ENCODE peak calls at places on chromosomes 1 and 21, in seven cellular contexts. P is K562, R is SK-N-SH, K is H1, V is GM12878, T is A549, Z is HepG2. J is an unnamed sample.

GRCh38 chr1:42979888-42980800 is 21.5 kb upstream of the SLC2A1 start:
- DNase-seq in V (no peak), Z (peak), T (no peak), R (no peak), P (no peak), K (no peak), J (no peak)

GRCh38 chr1:16145030-16145987 is 10.6 kb downstream of the EPHA2 start:
- DNase-seq in V (no peak), T (peak), P (peak), Z (peak), K (peak), R (no peak), J (peak)

GRCh38 chr1:233244183-233244582 is 51.3 kb downstream of the PCNX2 start:
- DNase-seq in T (peak), V (no peak), P (no peak), Z (peak), R (no peak), K (no peak), J (peak)

GRCh38 chr1:67687649-67688048 is 2.6 kb downstream of the GADD45A start:
- DNase-seq in R (no peak), V (no peak), K (no peak), Z (peak), P (peak), T (no peak), J (peak)

GRCh38 chr1:27057801-27058647 is 45.4 kb upstream of the TENT5B start:
- DNase-seq in V (no peak), Z (no peak), R (peak), T (no peak), K (peak), P (no peak), J (no peak)

GRCh38 chr1:213982814-213983588 is 4.8 kb upstream of the PROX1 start:
- DNase-seq in P (no peak), Z (no peak), K (peak), V (no peak), R (peak), T (no peak), J (no peak)

GRCh38 chr1:17719874-17720273 is 35.3 kb upstream of the ACTL8 start:
- DNase-seq in Z (no peak), K (no peak), V (no peak), R (no peak), T (no peak), P (no peak), J (peak)

GRCh38 chr1:37930246-37931142 is 16.4 kb downstream of the INPP5B start:
- DNase-seq in Z (peak), K (no peak), T (no peak), R (no peak), P (peak), V (no peak), J (peak)

GRCh38 chr1:154433161-154433681 is 28.1 kb downstream of the IL6R start:
- DNase-seq in K (no peak), V (no peak), P (no peak), R (no peak), Z (no peak), T (no peak), J (no peak)

GRCh38 chr21:30839304-30839703 is 9.7 kb upstream of the KRTAP7-1 start:
- DNase-seq in P (peak), Z (peak), T (no peak), V (no peak), K (peak), R (peak), J (no peak)

GRCh38 chr1:177934927-177935326 is 34.9 kb downstream of the SEC16B start:
- DNase-seq in T (no peak), K (no peak), Z (no peak), R (no peak), P (no peak), V (no peak), J (no peak)

GRCh38 chr1:167681024-167681423 is 40.8 kb upstream of the MPZL1 start:
- DNase-seq in K (no peak), R (peak), Z (no peak), V (no peak), P (no peak), T (no peak), J (no peak)

GRCh38 chr1:150309758-150310495 is 11.4 kb upstream of the PRPF3 start:
- DNase-seq in V (no peak), Z (no peak), K (no peak), R (no peak), T (no peak), P (no peak), J (no peak)

GRCh38 chr1:233738850-233739249 is 124.9 kb downstream of the KCNK1 start:
- DNase-seq in V (no peak), R (no peak), P (no peak), T (no peak), Z (no peak), K (peak), J (no peak)

GRCh38 chr1:85275701-85276289 is 637 bp downstream of the BCL10 start:
- DNase-seq in P (no peak), T (no peak), R (no peak), K (peak), Z (no peak), V (no peak), J (peak)

GRCh38 chr1:206560021-206560716 is 52.1 kb downstream of the EIF2D start:
- DNase-seq in V (no peak), P (peak), R (no peak), T (no peak), K (no peak), Z (no peak), J (no peak)

GRCh38 chr1:90721210-90722194 is 4.4 kb upstream of the BARHL2 start:
- DNase-seq in V (no peak), R (peak), K (peak), Z (peak), P (peak), T (peak), J (peak)

GRCh38 chr1:32991386-32991785 is 26.8 kb upstream of the RNF19B start:
- DNase-seq in K (no peak), R (no peak), V (no peak), Z (no peak), T (peak), P (no peak), J (no peak)
- H3K4me3 ChIP-seq in K (no peak), R (no peak), V (peak), Z (no peak), T (no peak), P (no peak), J (no peak)

GRCh38 chr1:8217809-8218208 is 100.1 kb upstream of the SLC45A1 start:
- DNase-seq in T (no peak), P (no peak), K (no peak), V (no peak), R (no peak), Z (no peak), J (no peak)
- TF ChIP-seq RFX5 in T (no peak), P (no peak), K (no peak), V (no peak), R (no peak), Z (no peak), J (no peak)

GRCh38 chr1:87194271-87194774 is 134.4 kb upstream of the LMO4 start:
- DNase-seq in T (no peak), K (no peak), R (no peak), Z (no peak), V (no peak), P (no peak), J (no peak)

GRCh38 chr1:87197156-87197555 is 131.5 kb upstream of the LMO4 start:
- DNase-seq in V (no peak), R (no peak), T (no peak), Z (no peak), P (no peak), K (no peak), J (peak)

GRCh38 chr1:87196110-87196509 is 132.6 kb upstream of the LMO4 start:
- DNase-seq in Z (no peak), K (no peak), V (no peak), P (no peak), T (no peak), R (no peak), J (no peak)

GRCh38 chr1:87194856-87195255 is 133.8 kb upstream of the LMO4 start:
- DNase-seq in P (no peak), V (no peak), Z (no peak), K (no peak), T (no peak), R (no peak), J (no peak)
- H3K4me3 ChIP-seq in P (no peak), V (no peak), Z (no peak), K (no peak), T (no peak), R (no peak), J (no peak)

GRCh38 chr1:89047734-89048133 is 17.3 kb downstream of the GBP1 start:
- DNase-seq in P (no peak), T (no peak), K (no peak), R (no peak), Z (no peak), V (no peak), J (peak)
- TF ChIP-seq RFX5 in P (no peak), T (no peak), K (no peak), R (no peak), Z (no peak), V (no peak), J (no peak)

DNA sequence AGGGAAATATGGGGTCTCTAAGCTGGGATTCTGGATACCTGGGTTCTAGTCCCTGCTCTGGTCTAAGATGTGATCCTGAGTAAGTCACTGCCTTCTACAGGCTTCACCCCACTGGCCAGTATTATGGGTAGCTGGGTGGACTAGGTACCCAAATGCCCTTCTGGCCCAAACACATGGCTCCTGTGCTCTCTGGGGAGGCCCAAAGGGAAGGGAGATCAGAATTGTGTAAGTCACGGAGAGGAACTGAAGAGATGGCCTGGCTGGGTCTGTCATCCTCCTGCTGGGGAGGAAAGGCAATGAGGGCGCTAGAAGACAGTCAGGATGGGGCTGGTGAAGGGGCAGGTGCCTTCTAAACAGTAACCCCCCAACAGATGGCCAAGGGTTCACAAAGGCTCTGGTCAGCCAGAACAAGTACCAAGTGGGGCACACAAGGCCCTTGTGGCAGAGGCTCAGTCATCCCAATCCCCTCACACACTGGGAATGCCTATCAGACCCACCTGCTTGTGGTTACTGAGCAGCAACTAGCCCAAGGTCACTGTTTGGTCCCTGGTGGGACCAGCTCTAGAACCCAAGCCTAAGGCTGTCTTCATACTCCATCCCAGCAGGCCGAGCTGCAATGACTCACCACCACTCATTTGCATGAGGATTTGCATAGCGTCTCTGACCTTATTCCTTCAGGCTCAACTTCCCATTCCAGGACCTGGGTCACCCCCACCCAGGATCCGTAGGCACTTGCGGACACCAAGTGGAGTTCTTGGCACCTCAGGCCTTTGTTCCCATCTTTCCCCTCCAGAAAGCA is 9.2 kb downstream of the MEF2D start:
- DNase-seq in Z (no peak), P (peak), T (no peak), V (no peak), R (no peak), K (no peak), J (no peak)
- H3K4me3 ChIP-seq in Z (no peak), P (no peak), T (no peak), V (peak), R (peak), K (no peak), J (no peak)

GRCh38 chr1:225498539-225499135 is 70.8 kb upstream of the LBR start:
- DNase-seq in V (no peak), Z (no peak), R (no peak), K (no peak), T (no peak), P (no peak), J (peak)
- TF ChIP-seq RFX5 in V (no peak), Z (no peak), R (no peak), K (no peak), T (no peak), P (no peak), J (no peak)

DNA sequence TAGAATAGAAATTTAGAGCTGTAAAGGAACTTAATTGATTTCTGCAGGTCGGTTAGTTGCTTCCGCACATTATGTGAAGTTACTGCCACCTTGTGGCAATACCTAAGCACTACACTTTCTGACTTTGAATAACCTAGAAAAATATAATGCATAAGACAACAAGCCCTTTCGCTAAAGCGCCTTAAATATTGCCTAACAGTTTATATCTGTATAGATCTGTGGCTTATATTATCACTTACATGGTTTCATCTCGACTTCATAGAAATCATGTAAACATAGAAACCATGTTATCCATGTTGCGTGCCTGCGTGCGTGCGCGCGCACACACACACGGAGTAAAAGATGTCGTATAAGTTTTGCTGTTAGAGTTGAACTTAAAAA is 10.9 kb upstream of the IFI16 start:
- DNase-seq in V (peak), Z (peak), P (peak), T (peak), K (no peak), R (peak), J (peak)
- H3K4me3 ChIP-seq in V (no peak), Z (no peak), P (no peak), T (no peak), K (peak), R (peak), J (peak)

J was measured in IMR-90.